ENCODE peak calls at places on chromosomes 7 and 10, in seven cellular contexts. G is fibroblast of pulmonary artery; C is upper lobe of left lung; F is upper lobe of right lung; W is psoas muscle; I is AG10803; D is CD8-positive, alpha-beta T cell. X is an unnamed sample.

GRCh38 chr7:41313171-41313570 is 389.7 kb downstream of the INHBA start:
- DNase-seq in G (no peak), C (no peak), F (no peak), W (no peak), I (no peak), D (no peak), X (no peak)

GRCh38 chr7:157027568-157028527 is 17.4 kb upstream of the MNX1 start:
- DNase-seq in G (no peak), C (no peak), F (no peak), W (no peak), I (no peak), D (no peak), X (no peak)

GRCh38 chr7:47314728-47315601 is 266.9 kb downstream of the TNS3 start:
- DNase-seq in G (peak), C (no peak), F (no peak), W (peak), I (peak), D (no peak), X (peak)

GRCh38 chr7:73433924-73434700 is 534 bp downstream of the FZD9 start:
- DNase-seq in G (no peak), C (no peak), F (no peak), W (no peak), I (no peak), D (no peak), X (no peak)

GRCh38 chr10:80197972-80198591 is 7.3 kb downstream of the ANXA11 start:
- DNase-seq in G (no peak), C (peak), F (no peak), W (peak), I (no peak), D (no peak), X (no peak)

GRCh38 chr7:1569016-1569415 is 816 bp downstream of the PSMG3 start:
- DNase-seq in G (no peak), C (no peak), F (no peak), W (peak), I (peak), D (no peak), X (peak)

GRCh38 chr7:35714862-35715261 is 19.9 kb upstream of the HERPUD2 start:
- DNase-seq in G (no peak), C (no peak), F (no peak), W (no peak), I (no peak), D (no peak), X (no peak)

GRCh38 chr10:43403911-43404674 is 4.9 kb downstream of the HNRNPF start:
- DNase-seq in G (no peak), C (peak), F (no peak), W (no peak), I (no peak), D (no peak), X (no peak)

GRCh38 chr7:28688651-28689050 is 269.5 kb downstream of the TRIL start:
- DNase-seq in G (peak), C (no peak), F (no peak), W (peak), I (peak), D (no peak), X (peak)

GRCh38 chr10:92691591-92692084 is 1.9 kb downstream of the HHEX start:
- DNase-seq in G (no peak), C (peak), F (peak), W (peak), I (no peak), D (no peak), X (no peak)

GRCh38 chr7:48594349-48594748 is 330.0 kb upstream of the CDC14C start:
- DNase-seq in G (no peak), C (no peak), F (no peak), W (no peak), I (no peak), D (no peak), X (no peak)

GRCh38 chr10:114310346-114310745 is 71.3 kb downstream of the VWA2 start:
- DNase-seq in G (no peak), C (no peak), F (no peak), W (no peak), I (no peak), D (no peak), X (no peak)

GRCh38 chr7:2019693-2020511 is 212.8 kb downstream of the MAD1L1 start:
- DNase-seq in G (peak), C (peak), F (peak), W (peak), I (peak), D (no peak), X (peak)

GRCh38 chr7:55957190-55957589 is 5.5 kb downstream of the MRPS17 start:
- DNase-seq in G (no peak), C (no peak), F (no peak), W (no peak), I (no peak), D (no peak), X (no peak)

GRCh38 chr10:73653701-73654100 is 2.1 kb downstream of the SYNPO2L start:
- DNase-seq in G (peak), C (no peak), F (no peak), W (peak), I (peak), D (no peak), X (no peak)

GRCh38 chr10:34124522-34125035 is 690.5 kb downstream of the PARD3 start:
- DNase-seq in G (peak), C (peak), F (no peak), W (no peak), I (peak), D (no peak), X (peak)

GRCh38 chr7:105600720-105601550 is 19.6 kb upstream of the EFCAB10 start:
- DNase-seq in G (no peak), C (peak), F (peak), W (no peak), I (peak), D (no peak), X (no peak)

GRCh38 chr10:73405556-73405955 is 8.3 kb downstream of the ANXA7 start:
- DNase-seq in G (no peak), C (no peak), F (no peak), W (no peak), I (no peak), D (no peak), X (no peak)

GRCh38 chr7:21191317-21192073 is 236.4 kb upstream of the SP4 start:
- DNase-seq in G (no peak), C (no peak), F (no peak), W (no peak), I (no peak), D (no peak), X (no peak)

GRCh38 chr10:114537791-114538543 is 120.1 kb downstream of the ABLIM1 start:
- DNase-seq in G (no peak), C (no peak), F (no peak), W (no peak), I (no peak), D (no peak), X (no peak)

GRCh38 chr7:54664235-54665228 is 94.5 kb downstream of the SEC61G start:
- DNase-seq in G (peak), C (peak), F (peak), W (peak), I (no peak), D (no peak), X (peak)

GRCh38 chr10:18735711-18736110 is 76.5 kb downstream of the ARL5B start:
- DNase-seq in G (no peak), C (no peak), F (no peak), W (no peak), I (no peak), D (no peak), X (no peak)

GRCh38 chr10:48924988-48925387 is 14.7 kb downstream of the LRRC18 start:
- DNase-seq in G (no peak), C (no peak), F (no peak), W (no peak), I (no peak), D (no peak), X (no peak)
- TF ChIP-seq CTCF in G (no peak), C (no peak), F (no peak), W (no peak), I (no peak), D (no peak), X (no peak)

GRCh38 chr7:90597527-90597871 is 1.4 kb downstream of the CDK14 start:
- DNase-seq in G (no peak), C (no peak), F (no peak), W (no peak), I (no peak), D (no peak), X (peak)

GRCh38 chr7:90596745-90597526 is 815 bp downstream of the CDK14 start:
- DNase-seq in G (peak), C (no peak), F (no peak), W (no peak), I (peak), D (no peak), X (peak)

GRCh38 chr7:90594791-90595317 is 1.3 kb upstream of the CDK14 start:
- DNase-seq in G (peak), C (peak), F (no peak), W (no peak), I (peak), D (no peak), X (peak)

GRCh38 chr7:90595801-90596683 is at the start of gene CDK14:
- DNase-seq in G (peak), C (peak), F (peak), W (peak), I (peak), D (no peak), X (peak)

DNA sequence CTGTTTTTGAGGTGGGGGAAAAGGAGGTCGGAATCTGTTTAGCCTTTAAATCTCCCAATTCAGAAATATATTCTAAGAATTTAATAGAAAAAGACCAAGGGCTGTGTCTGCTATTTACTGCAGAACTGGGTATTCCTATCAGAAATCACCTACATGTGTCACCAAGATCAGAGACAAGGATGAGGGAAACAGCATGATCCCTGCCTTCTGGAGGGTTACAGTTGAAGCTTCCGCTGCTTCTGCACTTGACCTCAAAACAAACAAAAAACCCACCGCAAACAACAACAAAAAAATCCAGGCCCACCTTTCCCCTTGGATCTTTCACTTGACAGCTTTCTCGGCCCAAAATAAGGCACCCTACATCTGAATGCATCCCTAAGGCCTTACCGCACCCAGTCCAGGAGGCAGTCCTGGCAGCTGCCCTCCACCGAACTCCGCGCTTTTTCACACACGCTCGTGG is 750 bp upstream of the CDK14 start:
- DNase-seq in G (peak), C (no peak), F (no peak), W (no peak), I (peak), D (no peak), X (no peak)
- H3K4me3 ChIP-seq in G (peak), C (peak), F (peak), W (peak), I (peak), D (no peak), X (peak)

DNA sequence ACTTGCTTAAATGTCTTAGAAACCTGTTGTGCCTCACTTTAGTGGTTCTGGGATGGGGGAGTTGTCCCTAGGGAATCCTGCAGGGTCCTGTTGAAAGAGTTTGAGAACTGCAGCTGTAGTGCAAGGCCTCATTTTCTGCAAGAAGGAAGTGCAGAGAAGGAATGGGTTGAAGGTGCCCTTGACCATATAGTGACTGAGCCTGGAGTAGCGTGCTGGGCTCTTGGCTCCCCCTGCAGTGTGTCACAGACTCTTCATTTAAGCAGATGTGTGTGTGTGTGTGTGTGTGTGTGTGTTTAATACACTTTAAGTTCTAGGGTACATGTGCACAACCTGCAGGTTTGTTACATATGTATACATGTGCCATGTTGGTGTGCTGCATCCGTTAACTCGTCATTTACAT is 92.2 kb downstream of the GRK5 start:
- DNase-seq in G (peak), C (no peak), F (no peak), W (no peak), I (peak), D (no peak), X (peak)
- TF ChIP-seq CTCF in G (no peak), C (no peak), F (no peak), W (no peak), I (no peak), D (no peak), X (no peak)

GRCh38 chr7:360454-361100 is 70.6 kb downstream of the FOXL3 start:
- DNase-seq in G (no peak), C (no peak), F (peak), W (peak), I (no peak), D (no peak), X (no peak)
- H3K4me3 ChIP-seq in G (no peak), C (no peak), F (no peak), W (no peak), I (no peak), D (peak), X (no peak)

DNA sequence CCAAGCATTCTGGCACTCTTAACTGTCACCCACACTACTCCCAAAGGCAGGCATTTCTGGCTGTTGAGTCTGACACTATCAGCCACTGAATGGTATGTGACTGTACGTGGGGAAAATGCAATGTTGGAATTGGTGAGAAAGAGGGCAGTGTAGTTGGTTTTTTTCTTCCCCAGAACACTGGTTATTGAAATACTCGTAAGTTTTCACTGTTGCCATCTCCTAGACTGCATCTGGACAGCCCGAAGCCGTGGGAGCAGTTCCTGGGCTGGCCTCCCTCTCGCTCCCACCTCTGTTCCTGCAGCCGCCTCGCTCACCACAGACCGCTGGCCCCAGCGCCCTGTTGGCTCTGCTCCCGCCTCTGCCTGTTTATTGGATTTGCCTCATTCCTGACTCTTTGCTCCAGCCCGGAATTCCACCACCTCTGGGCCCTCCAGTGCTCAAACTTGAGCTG is 5.7 kb downstream of the PLCE1 start:
- DNase-seq in G (peak), C (no peak), F (no peak), W (peak), I (peak), D (no peak), X (peak)
- TF ChIP-seq CTCF in G (peak), C (no peak), F (no peak), W (no peak), I (no peak), D (no peak), X (no peak)

GRCh38 chr10:113060221-113061053 is 110.4 kb downstream of the TCF7L2 start:
- DNase-seq in G (peak), C (peak), F (no peak), W (peak), I (no peak), D (no peak), X (peak)
- H3K4me3 ChIP-seq in G (no peak), C (no peak), F (no peak), W (peak), I (no peak), D (peak), X (no peak)

GRCh38 chr10:69634759-69635425 is 4.8 kb downstream of the FAM241B start:
- DNase-seq in G (no peak), C (no peak), F (no peak), W (no peak), I (no peak), D (no peak), X (no peak)

GRCh38 chr10:69635428-69636272 is 5.6 kb downstream of the FAM241B start:
- DNase-seq in G (no peak), C (no peak), F (no peak), W (no peak), I (no peak), D (no peak), X (no peak)

GRCh38 chr10:69636273-69636575 is 6.2 kb downstream of the FAM241B start:
- DNase-seq in G (no peak), C (no peak), F (no peak), W (no peak), I (no peak), D (no peak), X (no peak)

GRCh38 chr10:69638642-69639041 is 8.6 kb downstream of the FAM241B start:
- DNase-seq in G (no peak), C (no peak), F (no peak), W (no peak), I (no peak), D (no peak), X (no peak)

GRCh38 chr10:69636626-69637550 is 6.8 kb downstream of the FAM241B start:
- DNase-seq in G (peak), C (no peak), F (no peak), W (no peak), I (no peak), D (no peak), X (no peak)
- TF ChIP-seq CTCF in G (peak), C (no peak), F (no peak), W (no peak), I (peak), D (no peak), X (peak)

GRCh38 chr7:25860206-25860881 is 291.7 kb upstream of the NFE2L3 start:
- DNase-seq in G (no peak), C (no peak), F (no peak), W (no peak), I (peak), D (no peak), X (no peak)
- H3K4me3 ChIP-seq in G (no peak), C (no peak), F (no peak), W (no peak), I (peak), D (no peak), X (no peak)

DNA sequence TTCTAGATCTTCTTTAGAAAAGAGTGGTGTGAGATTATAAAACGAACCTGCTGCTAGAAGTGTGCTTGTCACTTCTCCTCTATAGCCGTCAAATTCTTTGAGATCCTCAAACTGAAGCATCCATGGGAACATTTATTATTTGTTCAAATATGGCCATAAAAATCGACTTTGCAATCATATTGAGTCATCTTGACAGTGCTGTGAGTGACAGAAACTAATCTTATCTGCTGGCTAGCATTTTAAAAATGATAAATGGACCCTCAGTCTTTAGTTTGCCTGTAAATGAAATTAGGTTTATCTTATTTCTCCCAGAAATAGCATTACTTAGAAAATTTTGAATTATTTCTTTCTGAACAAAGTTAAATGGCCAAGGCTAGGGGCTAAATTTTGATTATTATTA is 290.8 kb downstream of the EXOC4 start:
- DNase-seq in G (no peak), C (no peak), F (no peak), W (no peak), I (no peak), D (no peak), X (no peak)
- TF ChIP-seq CTCF in G (no peak), C (no peak), F (no peak), W (no peak), I (no peak), D (no peak), X (no peak)

GRCh38 chr10:105017116-105017515 is 376.0 kb downstream of the SORCS3 start:
- DNase-seq in G (no peak), C (no peak), F (no peak), W (no peak), I (peak), D (no peak), X (no peak)
- H3K4me3 ChIP-seq in G (no peak), C (no peak), F (no peak), W (no peak), I (no peak), D (no peak), X (no peak)